ENCODE peak calls at places on chromosomes 2 and 18, in ten cellular contexts. O is left ventricle myocardium inferior; Y is CD8-positive, alpha-beta memory T cell; V is tibial nerve; L is GM23338; G is right atrium auricular region; X is mesenchymal stem cell; D is uterus; U is OCI-LY7; T is SJCRH30. A is an unnamed sample. For H3K36me3, the result is how much of the 10 kb centered on the place peaks cover.

GRCh38 chr2:54574107-54574859 is 118.2 kb downstream of the SPTBN1 start:
- DNase-seq in O (no peak), Y (peak), V (no peak), L (no peak), G (no peak), X (peak), D (no peak), U (peak), T (no peak), A (no peak)

GRCh38 chr18:52722904-52723303 is 382.9 kb downstream of the DCC start:
- DNase-seq in O (no peak), Y (no peak), V (no peak), L (no peak), G (no peak), X (no peak), D (no peak), U (no peak), T (no peak), A (no peak)

GRCh38 chr2:231379266-231380215 is 16.0 kb upstream of the B3GNT7 start:
- DNase-seq in O (no peak), Y (no peak), V (no peak), L (no peak), G (no peak), X (no peak), D (no peak), U (no peak), T (no peak), A (no peak)

GRCh38 chr18:26091047-26091630 is 726 bp upstream of the SS18 start:
- DNase-seq in O (peak), Y (no peak), V (peak), L (peak), G (peak), X (peak), D (peak), U (peak), T (no peak), A (peak)

GRCh38 chr2:24015562-24016375 is 5.9 kb downstream of the MFSD2B start:
- DNase-seq in O (no peak), Y (no peak), V (no peak), L (peak), G (no peak), X (peak), D (no peak), U (no peak), T (no peak), A (no peak)

GRCh38 chr2:31329081-31329605 is 85.4 kb downstream of the XDH start:
- DNase-seq in O (no peak), Y (no peak), V (no peak), L (no peak), G (peak), X (no peak), D (no peak), U (no peak), T (no peak), A (no peak)

GRCh38 chr2:225452677-225453076 is 53.2 kb downstream of the NYAP2 start:
- DNase-seq in O (no peak), Y (no peak), V (no peak), L (peak), G (no peak), X (no peak), D (no peak), U (no peak), T (no peak), A (no peak)

GRCh38 chr2:203591642-203592041 is 56.5 kb upstream of the RAPH1 start:
- DNase-seq in O (no peak), Y (no peak), V (no peak), L (no peak), G (no peak), X (no peak), D (no peak), U (peak), T (no peak), A (no peak)

GRCh38 chr2:176536739-176537138 is 267.5 kb downstream of the MTX2 start:
- DNase-seq in O (no peak), Y (no peak), V (no peak), L (no peak), G (no peak), X (no peak), D (no peak), U (no peak), T (no peak), A (no peak)

GRCh38 chr2:219125886-219126270 is 34.7 kb downstream of the NHEJ1 start:
- DNase-seq in O (no peak), Y (no peak), V (no peak), L (no peak), G (no peak), X (no peak), D (no peak), U (no peak), T (no peak), A (no peak)

GRCh38 chr2:127094509-127095366 is 12.2 kb downstream of the BIN1 start:
- DNase-seq in O (no peak), Y (no peak), V (peak), L (peak), G (no peak), X (peak), D (peak), U (no peak), T (no peak), A (peak)

GRCh38 chr2:184004945-184005672 is 593.2 kb upstream of the ZNF804A start:
- DNase-seq in O (no peak), Y (no peak), V (no peak), L (no peak), G (no peak), X (no peak), D (no peak), U (no peak), T (peak), A (no peak)

GRCh38 chr2:59824314-59824713 is 729.1 kb downstream of the BCL11A start:
- DNase-seq in O (no peak), Y (no peak), V (no peak), L (no peak), G (no peak), X (no peak), D (no peak), U (no peak), T (no peak), A (no peak)

GRCh38 chr2:62137431-62137830 is 58.5 kb upstream of the B3GNT2 start:
- DNase-seq in O (no peak), Y (no peak), V (no peak), L (no peak), G (no peak), X (peak), D (no peak), U (no peak), T (no peak), A (no peak)

GRCh38 chr2:130972410-130972809 is 120.8 kb downstream of the FAM168B start:
- DNase-seq in O (no peak), Y (no peak), V (no peak), L (no peak), G (no peak), X (no peak), D (no peak), U (no peak), T (no peak), A (no peak)

GRCh38 chr2:58427572-58428285 is 186.6 kb upstream of the FANCL start:
- DNase-seq in O (no peak), Y (no peak), V (no peak), L (peak), G (no peak), X (peak), D (peak), U (no peak), T (peak), A (no peak)

GRCh38 chr2:43426305-43427031 is 169.4 kb downstream of the THADA start:
- DNase-seq in O (no peak), Y (peak), V (peak), L (no peak), G (no peak), X (peak), D (peak), U (peak), T (peak), A (peak)

GRCh38 chr18:79387214-79387613 is 8.5 kb upstream of the NFATC1 start:
- DNase-seq in O (no peak), Y (no peak), V (no peak), L (no peak), G (no peak), X (no peak), D (no peak), U (no peak), T (no peak), A (no peak)

GRCh38 chr2:481388-481787 is 193.5 kb upstream of the ALKAL2 start:
- DNase-seq in O (no peak), Y (no peak), V (no peak), L (peak), G (no peak), X (no peak), D (no peak), U (no peak), T (no peak), A (no peak)

GRCh38 chr2:223026357-223027110 is 25.5 kb upstream of the KCNE4 start:
- DNase-seq in O (no peak), Y (no peak), V (no peak), L (no peak), G (no peak), X (peak), D (no peak), U (no peak), T (no peak), A (no peak)

GRCh38 chr18:3175195-3175758 is 44.5 kb downstream of the MYOM1 start:
- DNase-seq in O (no peak), Y (no peak), V (no peak), L (no peak), G (no peak), X (peak), D (no peak), U (no peak), T (no peak), A (no peak)
- H3K36me3 ChIP-seq in O (half or more), Y (under half), V (under half), L (under half), G (under half), X (under half), D (under half), U (under half), T (under half), A (under half)

DNA sequence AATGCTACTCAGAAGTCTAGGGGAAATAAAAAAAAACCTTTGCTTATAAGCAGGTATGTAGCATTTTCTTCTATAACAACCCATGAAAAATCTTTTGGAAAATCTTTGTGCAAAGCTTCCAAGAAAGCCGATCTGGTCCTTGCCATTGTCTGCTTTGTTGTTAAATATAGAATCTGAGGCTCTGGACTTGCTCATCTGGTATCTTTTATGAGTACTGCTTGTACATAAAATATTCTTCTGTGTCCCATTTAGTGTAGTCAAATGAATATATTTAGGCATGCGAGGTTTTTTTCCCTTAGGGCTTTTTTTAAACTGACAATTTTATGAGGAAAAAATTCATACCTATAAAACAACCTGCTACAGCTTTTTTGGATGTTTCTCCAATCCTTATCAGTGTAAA is 45.0 kb upstream of the RMND5A start:
- DNase-seq in O (no peak), Y (no peak), V (no peak), L (no peak), G (no peak), X (no peak), D (no peak), U (no peak), T (no peak), A (no peak)
- H3K36me3 ChIP-seq in O (under half), Y (under half), V (under half), L (under half), G (under half), X (under half), D (under half), U (under half), T (under half), A (under half)

DNA sequence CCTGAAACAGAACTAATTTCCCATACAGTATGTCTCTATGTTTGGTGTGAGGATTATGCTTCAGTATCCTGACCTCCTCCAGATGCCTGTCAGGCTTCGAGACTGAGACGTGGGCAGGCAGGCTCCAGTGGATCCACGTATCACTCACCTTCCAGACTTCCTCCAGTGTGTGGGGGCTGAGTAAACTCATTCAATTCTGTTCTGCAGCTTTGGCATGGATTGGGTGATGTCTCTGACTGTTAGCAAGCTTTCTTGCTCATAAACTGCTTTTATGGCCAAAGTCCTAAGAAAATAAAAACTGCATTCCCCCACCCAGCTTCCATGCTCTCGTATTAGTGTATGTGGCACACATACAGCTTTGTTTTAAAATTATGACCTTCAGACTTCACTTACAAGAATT is 53.6 kb downstream of the CCDC93 start:
- DNase-seq in O (no peak), Y (no peak), V (no peak), L (no peak), G (no peak), X (no peak), D (no peak), U (no peak), T (no peak), A (no peak)
- H3K36me3 ChIP-seq in O (half or more), Y (under half), V (half or more), L (under half), G (under half), X (half or more), D (under half), U (half or more), T (under half), A (under half)

GRCh38 chr2:237096911-237097310 is 11.2 kb downstream of the COPS8 start:
- DNase-seq in O (no peak), Y (no peak), V (no peak), L (no peak), G (no peak), X (peak), D (no peak), U (no peak), T (no peak), A (no peak)
- H3K36me3 ChIP-seq in O (half or more), Y (half or more), V (half or more), L (under half), G (half or more), X (half or more), D (under half), U (half or more), T (half or more), A (half or more)